ENCODE peak calls at places on chromosomes 16 and 17, in seven cellular contexts. One of them, this sample, is unnamed.

GRCh38 chr17:41998497-41998896 is 18.7 kb downstream of the DNAJC7 start:
- DNase-seq in AG04449: no peak
- DNase-seq in neural progenitor cell: no peak
- DNase-seq in fibroblast of mammary gland: no peak
- DNase-seq in AG09309: no peak
- DNase-seq in suprapubic skin: no peak
- DNase-seq in IMR-90: no peak
- DNase-seq in this sample: no peak

GRCh38 chr17:28788100-28788499 is 44.3 kb downstream of the TRAF4 start:
- DNase-seq in IMR-90: no peak
- DNase-seq in AG09309: no peak
- DNase-seq in AG04449: no peak
- DNase-seq in neural progenitor cell: no peak
- DNase-seq in suprapubic skin: no peak
- DNase-seq in fibroblast of mammary gland: no peak
- DNase-seq in this sample: no peak

GRCh38 chr17:18356624-18357023 is 6.7 kb downstream of the SHMT1 start:
- DNase-seq in IMR-90: peak; percentile 50
- DNase-seq in suprapubic skin: peak; percentile 76
- DNase-seq in neural progenitor cell: no peak
- DNase-seq in AG09309: peak; percentile 24
- DNase-seq in fibroblast of mammary gland: peak; percentile 93
- DNase-seq in AG04449: no peak
- DNase-seq in this sample: no peak

GRCh38 chr17:57477483-57478357 is 221.4 kb downstream of the MSI2 start:
- DNase-seq in IMR-90: no peak
- DNase-seq in fibroblast of mammary gland: no peak
- DNase-seq in AG04449: no peak
- DNase-seq in AG09309: no peak
- DNase-seq in suprapubic skin: no peak
- DNase-seq in neural progenitor cell: no peak
- DNase-seq in this sample: no peak

GRCh38 chr16:86880316-86881117 is 302.2 kb downstream of the FOXL1 start:
- DNase-seq in IMR-90: peak; percentile 71
- DNase-seq in neural progenitor cell: no peak
- DNase-seq in AG09309: no peak
- DNase-seq in suprapubic skin: no peak
- DNase-seq in AG04449: no peak
- DNase-seq in fibroblast of mammary gland: peak; percentile 51
- DNase-seq in this sample: no peak

GRCh38 chr16:16110111-16110490 is 113.2 kb downstream of the ABCC6 start:
- DNase-seq in neural progenitor cell: no peak
- DNase-seq in IMR-90: no peak
- DNase-seq in suprapubic skin: no peak
- DNase-seq in AG04449: no peak
- DNase-seq in fibroblast of mammary gland: no peak
- DNase-seq in AG09309: no peak
- DNase-seq in this sample: no peak

GRCh38 chr17:64661981-64662773 is at the start of gene SMURF2:
- DNase-seq in AG04449: no peak
- DNase-seq in neural progenitor cell: peak; percentile 90
- DNase-seq in fibroblast of mammary gland: peak; percentile 43
- DNase-seq in AG09309: no peak
- DNase-seq in IMR-90: peak; percentile 61
- DNase-seq in suprapubic skin: peak; percentile 85
- DNase-seq in this sample: peak; percentile 37

GRCh38 chr17:7814969-7815368 is 19.0 kb upstream of the KDM6B start:
- DNase-seq in neural progenitor cell: no peak
- DNase-seq in IMR-90: no peak
- DNase-seq in fibroblast of mammary gland: no peak
- DNase-seq in AG04449: no peak
- DNase-seq in suprapubic skin: no peak
- DNase-seq in AG09309: no peak
- DNase-seq in this sample: no peak

GRCh38 chr17:66727634-66728570 is 107.0 kb upstream of the CACNG5 start:
- DNase-seq in suprapubic skin: no peak
- DNase-seq in AG04449: no peak
- DNase-seq in AG09309: no peak
- DNase-seq in IMR-90: peak; percentile 50
- DNase-seq in neural progenitor cell: peak; percentile 79
- DNase-seq in fibroblast of mammary gland: peak; percentile 45
- DNase-seq in this sample: peak; percentile 25

GRCh38 chr17:78322858-78323455 is 36.9 kb downstream of the SOCS3 start:
- DNase-seq in AG04449: no peak
- DNase-seq in neural progenitor cell: no peak
- DNase-seq in AG09309: no peak
- DNase-seq in fibroblast of mammary gland: peak; percentile 95
- DNase-seq in suprapubic skin: peak; percentile 80
- DNase-seq in IMR-90: no peak
- DNase-seq in this sample: no peak

GRCh38 chr16:2284001-2284770 is 16.3 kb upstream of the RNPS1 start:
- DNase-seq in neural progenitor cell: no peak
- DNase-seq in AG09309: no peak
- DNase-seq in fibroblast of mammary gland: no peak
- DNase-seq in suprapubic skin: no peak
- DNase-seq in IMR-90: no peak
- DNase-seq in AG04449: no peak
- DNase-seq in this sample: no peak

GRCh38 chr17:75822119-75822799 is 21.9 kb downstream of the UNC13D start:
- DNase-seq in AG09309: no peak
- DNase-seq in AG04449: no peak
- DNase-seq in neural progenitor cell: no peak
- DNase-seq in fibroblast of mammary gland: no peak
- DNase-seq in suprapubic skin: peak; percentile 75
- DNase-seq in IMR-90: no peak
- DNase-seq in this sample: no peak

GRCh38 chr16:27426423-27427408 is 24.7 kb downstream of the IL21R start:
- DNase-seq in suprapubic skin: peak; percentile 50
- DNase-seq in AG04449: peak; percentile 54
- DNase-seq in fibroblast of mammary gland: peak; percentile 96
- DNase-seq in IMR-90: peak; percentile 96
- DNase-seq in neural progenitor cell: no peak
- DNase-seq in AG09309: peak; percentile 59
- DNase-seq in this sample: no peak

GRCh38 chr17:50241431-50241830 is 32.8 kb upstream of the TMEM92 start:
- DNase-seq in AG04449: no peak
- DNase-seq in suprapubic skin: no peak
- DNase-seq in IMR-90: no peak
- DNase-seq in neural progenitor cell: no peak
- DNase-seq in fibroblast of mammary gland: no peak
- DNase-seq in AG09309: no peak
- DNase-seq in this sample: no peak

GRCh38 chr17:64938290-64938689 is 19.0 kb upstream of the LRRC37A3 start:
- DNase-seq in neural progenitor cell: no peak
- DNase-seq in AG04449: no peak
- DNase-seq in suprapubic skin: no peak
- DNase-seq in AG09309: no peak
- DNase-seq in fibroblast of mammary gland: no peak
- DNase-seq in IMR-90: no peak
- DNase-seq in this sample: no peak

DNA sequence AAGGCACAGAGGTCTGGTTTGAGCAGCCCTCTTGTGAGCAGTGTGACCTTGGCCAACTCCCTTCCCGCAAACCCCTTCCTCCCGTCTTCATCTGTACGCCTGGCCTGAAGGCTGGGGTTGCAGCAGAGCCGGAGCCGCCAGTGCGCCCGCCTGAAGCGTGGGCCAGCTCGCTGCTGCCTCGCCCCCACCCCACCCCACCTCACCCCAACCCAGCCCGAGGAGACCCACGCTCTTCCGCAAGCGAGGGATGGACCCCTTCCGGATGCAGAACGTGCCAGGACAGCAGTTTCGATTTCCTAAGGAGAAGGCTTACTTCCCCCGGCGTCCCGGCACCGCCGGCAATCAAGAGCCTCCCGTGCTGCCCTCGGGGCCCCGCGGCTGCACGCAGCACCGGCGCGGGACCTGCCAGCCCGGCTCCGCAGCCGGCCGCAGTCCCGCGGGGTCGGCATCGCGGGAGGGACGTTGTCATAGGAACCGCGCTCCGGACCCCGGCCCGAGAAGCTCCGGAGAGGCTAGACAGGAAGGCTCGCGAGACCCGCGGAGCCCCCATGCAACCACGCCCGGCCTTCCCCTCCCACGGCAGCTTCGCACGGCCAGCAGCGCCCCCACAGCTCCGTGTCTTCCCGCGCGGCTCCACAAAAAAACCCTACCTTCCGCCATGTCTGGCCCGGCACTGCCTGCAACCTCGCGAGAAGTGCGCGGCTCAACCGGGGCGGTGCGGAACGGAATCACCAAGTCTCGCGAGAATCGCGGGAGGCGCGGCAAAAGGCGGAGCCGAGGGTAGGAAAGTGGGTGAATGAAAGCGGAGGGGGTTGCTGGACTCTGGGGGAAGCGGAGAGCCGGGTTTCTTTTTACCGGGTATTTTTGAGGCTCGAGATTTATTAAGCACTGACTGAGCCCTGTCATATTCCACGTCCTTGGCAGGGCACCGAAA is at the start of gene ANKFY1:
- DNase-seq in AG09309: peak; percentile 53
- DNase-seq in suprapubic skin: peak; percentile 98
- DNase-seq in AG04449: peak; percentile 60
- DNase-seq in fibroblast of mammary gland: peak; percentile 90
- DNase-seq in IMR-90: peak; percentile 92
- DNase-seq in neural progenitor cell: peak; percentile 98
- DNase-seq in this sample: peak; percentile 89
- TF ChIP-seq CTCF in AG09309: peak; percentile 20
- TF ChIP-seq CTCF in suprapubic skin: peak; percentile 9
- TF ChIP-seq CTCF in AG04449: peak; percentile 17
- TF ChIP-seq CTCF in fibroblast of mammary gland: no peak
- TF ChIP-seq CTCF in IMR-90: peak; percentile 31
- TF ChIP-seq CTCF in neural progenitor cell: peak; percentile 28
- TF ChIP-seq CTCF in this sample: no peak

DNA sequence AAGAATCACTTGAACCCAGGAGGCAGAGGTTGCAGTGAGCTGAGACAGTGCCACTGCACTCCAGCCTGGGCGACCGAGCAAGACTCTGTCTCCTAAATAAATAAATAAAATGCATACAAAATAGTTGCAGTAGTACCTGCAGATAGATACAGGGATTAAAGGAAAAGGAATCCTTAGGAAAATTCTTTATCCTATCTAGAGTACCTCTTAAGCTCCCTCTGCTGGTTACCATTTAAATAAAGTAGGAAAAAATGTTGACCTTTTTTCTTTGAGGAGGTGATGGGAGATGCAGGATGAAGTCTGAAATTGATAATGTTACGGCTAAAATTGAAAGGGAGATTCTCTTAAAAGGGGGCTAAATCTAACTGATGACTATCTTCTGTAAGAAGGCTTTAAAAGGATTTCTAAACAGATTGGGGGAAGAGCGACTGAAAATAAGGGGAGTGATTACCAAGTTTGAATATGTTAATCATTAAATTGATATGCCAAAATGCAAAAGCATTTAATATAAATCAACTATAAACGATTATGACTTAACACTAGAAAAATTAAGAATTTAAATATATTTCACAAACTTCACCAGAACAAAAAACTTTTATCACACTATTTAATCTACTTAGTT is 29.4 kb downstream of the C16orf87 start:
- DNase-seq in suprapubic skin: no peak
- DNase-seq in AG04449: no peak
- DNase-seq in IMR-90: peak; percentile 25
- DNase-seq in fibroblast of mammary gland: peak; percentile 18
- DNase-seq in neural progenitor cell: peak; percentile 39
- DNase-seq in AG09309: no peak
- DNase-seq in this sample: no peak
- TF ChIP-seq CTCF in suprapubic skin: no peak
- TF ChIP-seq CTCF in AG04449: peak; percentile 25
- TF ChIP-seq CTCF in IMR-90: peak; percentile 50
- TF ChIP-seq CTCF in fibroblast of mammary gland: peak; percentile 49
- TF ChIP-seq CTCF in neural progenitor cell: peak; percentile 57
- TF ChIP-seq CTCF in AG09309: peak; percentile 35
- TF ChIP-seq CTCF in this sample: no peak

GRCh38 chr16:75621170-75621477 is 2.0 kb downstream of the ADAT1 start:
- DNase-seq in AG09309: no peak
- DNase-seq in AG04449: no peak
- DNase-seq in IMR-90: peak; percentile 55
- DNase-seq in suprapubic skin: no peak
- DNase-seq in fibroblast of mammary gland: peak; percentile 47
- DNase-seq in neural progenitor cell: peak; percentile 52
- DNase-seq in this sample: no peak

GRCh38 chr16:75626806-75627205 is 3.7 kb upstream of the ADAT1 start:
- DNase-seq in AG04449: no peak
- DNase-seq in neural progenitor cell: no peak
- DNase-seq in AG09309: no peak
- DNase-seq in fibroblast of mammary gland: no peak
- DNase-seq in suprapubic skin: no peak
- DNase-seq in IMR-90: no peak
- DNase-seq in this sample: no peak

GRCh38 chr16:75620326-75621169 is 2.5 kb downstream of the ADAT1 start:
- DNase-seq in AG04449: no peak
- DNase-seq in fibroblast of mammary gland: no peak
- DNase-seq in neural progenitor cell: no peak
- DNase-seq in IMR-90: no peak
- DNase-seq in suprapubic skin: no peak
- DNase-seq in AG09309: no peak
- DNase-seq in this sample: no peak

GRCh38 chr16:75624921-75625334 is 1.8 kb upstream of the ADAT1 start:
- DNase-seq in suprapubic skin: no peak
- DNase-seq in AG09309: no peak
- DNase-seq in neural progenitor cell: no peak
- DNase-seq in IMR-90: peak; percentile 63
- DNase-seq in AG04449: no peak
- DNase-seq in fibroblast of mammary gland: peak; percentile 45
- DNase-seq in this sample: no peak

GRCh38 chr16:75622762-75623605 is at the start of gene ADAT1:
- DNase-seq in suprapubic skin: peak; percentile 99
- DNase-seq in fibroblast of mammary gland: peak; percentile 99
- DNase-seq in IMR-90: peak; percentile 98
- DNase-seq in neural progenitor cell: peak; percentile 100
- DNase-seq in AG09309: peak; percentile 77
- DNase-seq in AG04449: peak; percentile 87
- DNase-seq in this sample: peak; percentile 97
- TF ChIP-seq CTCF in suprapubic skin: no peak
- TF ChIP-seq CTCF in fibroblast of mammary gland: no peak
- TF ChIP-seq CTCF in IMR-90: no peak
- TF ChIP-seq CTCF in neural progenitor cell: no peak
- TF ChIP-seq CTCF in AG09309: no peak
- TF ChIP-seq CTCF in AG04449: no peak
- TF ChIP-seq CTCF in this sample: no peak

GRCh38 chr16:64452446-64452845 is 669.4 kb downstream of the CDH11 start:
- DNase-seq in suprapubic skin: no peak
- DNase-seq in AG09309: no peak
- DNase-seq in IMR-90: no peak
- DNase-seq in neural progenitor cell: no peak
- DNase-seq in fibroblast of mammary gland: no peak
- DNase-seq in AG04449: no peak
- DNase-seq in this sample: no peak

GRCh38 chr16:64449511-64449910 is 672.4 kb downstream of the CDH11 start:
- DNase-seq in neural progenitor cell: peak; percentile 3
- DNase-seq in IMR-90: no peak
- DNase-seq in AG04449: no peak
- DNase-seq in fibroblast of mammary gland: no peak
- DNase-seq in AG09309: no peak
- DNase-seq in suprapubic skin: no peak
- DNase-seq in this sample: no peak

GRCh38 chr16:64455275-64455674 is 666.6 kb downstream of the CDH11 start:
- DNase-seq in IMR-90: peak; percentile 53
- DNase-seq in neural progenitor cell: no peak
- DNase-seq in suprapubic skin: no peak
- DNase-seq in AG09309: no peak
- DNase-seq in AG04449: no peak
- DNase-seq in fibroblast of mammary gland: peak; percentile 54
- DNase-seq in this sample: no peak

GRCh38 chr16:64450170-64450569 is 671.7 kb downstream of the CDH11 start:
- DNase-seq in AG04449: no peak
- DNase-seq in fibroblast of mammary gland: peak; percentile 84
- DNase-seq in IMR-90: peak; percentile 30
- DNase-seq in suprapubic skin: no peak
- DNase-seq in neural progenitor cell: no peak
- DNase-seq in AG09309: peak; percentile 38
- DNase-seq in this sample: no peak

GRCh38 chr16:64453643-64454042 is 668.2 kb downstream of the CDH11 start:
- DNase-seq in IMR-90: no peak
- DNase-seq in AG04449: no peak
- DNase-seq in neural progenitor cell: no peak
- DNase-seq in suprapubic skin: no peak
- DNase-seq in AG09309: peak; percentile 23
- DNase-seq in fibroblast of mammary gland: no peak
- DNase-seq in this sample: no peak
- TF ChIP-seq CTCF in IMR-90: no peak
- TF ChIP-seq CTCF in AG04449: no peak
- TF ChIP-seq CTCF in neural progenitor cell: no peak
- TF ChIP-seq CTCF in suprapubic skin: no peak
- TF ChIP-seq CTCF in AG09309: no peak
- TF ChIP-seq CTCF in fibroblast of mammary gland: no peak
- TF ChIP-seq CTCF in this sample: no peak